ENCODE peak calls at places on chromosome 18, in ten cellular contexts. S is NCI-H446; P is SK-N-SH; R is HCEC 1CT; Q is GM12892; N is HTR-8/SVneo; Y is SW480; I is DMS153; G is hepatocyte; F is effector memory CD4-positive, alpha-beta T cell. A is an unnamed sample.

GRCh38 chr18:37471619-37472018 is 94.0 kb downstream of the CELF4 start:
- DNase-seq in S (no peak), P (peak), R (no peak), Q (no peak), N (no peak), Y (no peak), I (no peak), G (no peak), F (no peak), A (no peak)

GRCh38 chr18:64103979-64104378 is 44.9 kb downstream of the LINC00305 start:
- DNase-seq in S (no peak), P (no peak), R (no peak), Q (no peak), N (no peak), Y (peak), I (no peak), G (peak), F (no peak), A (no peak)

GRCh38 chr18:31942301-31942998 is 478 bp downstream of the TRAPPC8 start:
- DNase-seq in S (peak), P (peak), R (peak), Q (peak), N (peak), Y (peak), I (no peak), G (peak), F (peak), A (no peak)

GRCh38 chr18:49340446-49340845 is 120.0 kb downstream of the DYM start:
- DNase-seq in S (no peak), P (no peak), R (peak), Q (no peak), N (no peak), Y (no peak), I (no peak), G (no peak), F (no peak), A (no peak)

GRCh38 chr18:2998644-2999043 is 14.3 kb downstream of the LPIN2 start:
- DNase-seq in S (no peak), P (no peak), R (no peak), Q (no peak), N (no peak), Y (no peak), I (no peak), G (no peak), F (no peak), A (no peak)

GRCh38 chr18:57333941-57334340 is 18.4 kb upstream of the ST8SIA3 start:
- DNase-seq in S (peak), P (no peak), R (no peak), Q (no peak), N (no peak), Y (no peak), I (no peak), G (no peak), F (no peak), A (no peak)

GRCh38 chr18:76451475-76452331 is 43.3 kb downstream of the ZNF516 start:
- DNase-seq in S (no peak), P (no peak), R (no peak), Q (no peak), N (no peak), Y (no peak), I (no peak), G (no peak), F (no peak), A (no peak)

GRCh38 chr18:79856119-79857080 is 58.7 kb downstream of the KCNG2 start:
- DNase-seq in S (peak), P (peak), R (no peak), Q (no peak), N (no peak), Y (no peak), I (peak), G (peak), F (no peak), A (no peak)

GRCh38 chr18:75268206-75268605 is 57.6 kb downstream of the TSHZ1 start:
- DNase-seq in S (no peak), P (no peak), R (no peak), Q (no peak), N (no peak), Y (no peak), I (no peak), G (no peak), F (no peak), A (no peak)

GRCh38 chr18:64992654-64993053 is 758.2 kb upstream of the CDH7 start:
- DNase-seq in S (no peak), P (no peak), R (no peak), Q (no peak), N (no peak), Y (no peak), I (no peak), G (no peak), F (no peak), A (no peak)

GRCh38 chr18:13616041-13616440 is 110.3 kb downstream of the FAM210A start:
- DNase-seq in S (no peak), P (no peak), R (no peak), Q (no peak), N (no peak), Y (no peak), I (no peak), G (no peak), F (no peak), A (no peak)

GRCh38 chr18:9673296-9674251 is 34.5 kb upstream of the RAB31 start:
- DNase-seq in S (peak), P (peak), R (peak), Q (peak), N (peak), Y (peak), I (peak), G (peak), F (no peak), A (peak)

GRCh38 chr18:54163458-54163857 is 61.0 kb downstream of the MBD2 start:
- DNase-seq in S (no peak), P (no peak), R (peak), Q (no peak), N (no peak), Y (no peak), I (no peak), G (no peak), F (no peak), A (no peak)

GRCh38 chr18:50737127-50737526 is 82.7 kb downstream of the MRO start:
- DNase-seq in S (no peak), P (no peak), R (no peak), Q (no peak), N (no peak), Y (no peak), I (no peak), G (no peak), F (no peak), A (no peak)

GRCh38 chr18:73614812-73615211 is 532.8 kb downstream of the FBXO15 start:
- DNase-seq in S (no peak), P (no peak), R (no peak), Q (no peak), N (peak), Y (peak), I (no peak), G (no peak), F (no peak), A (peak)

GRCh38 chr18:78422336-78422735 is 557.3 kb upstream of the SALL3 start:
- DNase-seq in S (no peak), P (no peak), R (no peak), Q (no peak), N (no peak), Y (no peak), I (no peak), G (no peak), F (no peak), A (no peak)

GRCh38 chr18:70205421-70206397 is at the start of gene RTTN:
- DNase-seq in S (peak), P (peak), R (peak), Q (peak), N (peak), Y (peak), I (peak), G (peak), F (peak), A (peak)

GRCh38 chr18:74522635-74523548 is 11.4 kb upstream of the CNDP1 start:
- DNase-seq in S (no peak), P (no peak), R (no peak), Q (no peak), N (no peak), Y (no peak), I (no peak), G (no peak), F (no peak), A (no peak)

GRCh38 chr18:5620284-5620683 is 76.5 kb upstream of the EPB41L3 start:
- DNase-seq in S (no peak), P (no peak), R (no peak), Q (no peak), N (no peak), Y (no peak), I (no peak), G (no peak), F (no peak), A (no peak)

GRCh38 chr18:11051462-11051861 is 97.9 kb downstream of the PIEZO2 start:
- DNase-seq in S (no peak), P (no peak), R (no peak), Q (no peak), N (no peak), Y (no peak), I (no peak), G (no peak), F (no peak), A (no peak)

GRCh38 chr18:8754995-8755955 is 49.9 kb downstream of the MTCL1 start:
- DNase-seq in S (no peak), P (no peak), R (peak), Q (no peak), N (no peak), Y (no peak), I (no peak), G (no peak), F (peak), A (no peak)

GRCh38 chr18:37710731-37711130 is 145.1 kb upstream of the CELF4 start:
- DNase-seq in S (peak), P (no peak), R (no peak), Q (no peak), N (no peak), Y (no peak), I (peak), G (no peak), F (no peak), A (peak)

GRCh38 chr18:56028514-56028913 is 440.5 kb upstream of the TCF4 start:
- DNase-seq in S (no peak), P (no peak), R (no peak), Q (no peak), N (no peak), Y (no peak), I (no peak), G (peak), F (no peak), A (no peak)

GRCh38 chr18:54767094-54767493 is 61.2 kb upstream of the RAB27B start:
- DNase-seq in S (no peak), P (no peak), R (no peak), Q (no peak), N (no peak), Y (no peak), I (no peak), G (peak), F (no peak), A (no peak)